ENCODE peak calls at places on chromosomes 5 and 9, in nine cellular contexts. One of them, this sample, is unnamed.

GRCh38 chr9:134570726-134571325 is 70.8 kb upstream of the COL5A1 start:
- DNase-seq in HCT116: no peak
- DNase-seq in GM23338: no peak
- DNase-seq in SK-N-SH: no peak
- DNase-seq in Karpas-422: no peak
- DNase-seq in GM23248: no peak
- DNase-seq in PC-9: no peak
- DNase-seq in PC-3: no peak
- DNase-seq in hepatocyte: peak; percentile 3
- DNase-seq in this sample: no peak

GRCh38 chr5:68459093-68459492 is 243.5 kb downstream of the PIK3R1 start:
- DNase-seq in HCT116: no peak
- DNase-seq in GM23338: no peak
- DNase-seq in SK-N-SH: no peak
- DNase-seq in Karpas-422: no peak
- DNase-seq in GM23248: no peak
- DNase-seq in PC-9: no peak
- DNase-seq in PC-3: no peak
- DNase-seq in hepatocyte: no peak
- DNase-seq in this sample: no peak

GRCh38 chr9:131178382-131178781 is 53.0 kb downstream of the NUP214 start:
- DNase-seq in HCT116: peak; percentile 39
- DNase-seq in GM23338: peak; percentile 87
- DNase-seq in SK-N-SH: peak; percentile 83
- DNase-seq in Karpas-422: peak; percentile 91
- DNase-seq in GM23248: peak; percentile 82
- DNase-seq in PC-9: peak; percentile 37
- DNase-seq in PC-3: peak; percentile 51
- DNase-seq in hepatocyte: peak; percentile 75
- DNase-seq in this sample: peak; percentile 62

GRCh38 chr9:6973762-6974161 is 216.0 kb downstream of the KDM4C start:
- DNase-seq in HCT116: no peak
- DNase-seq in GM23338: no peak
- DNase-seq in SK-N-SH: no peak
- DNase-seq in Karpas-422: peak; percentile 12
- DNase-seq in GM23248: peak; percentile 36
- DNase-seq in PC-9: no peak
- DNase-seq in PC-3: peak; percentile 13
- DNase-seq in hepatocyte: no peak
- DNase-seq in this sample: no peak

GRCh38 chr5:93186031-93186682 is 394.9 kb downstream of the NR2F1-AS1 start:
- DNase-seq in HCT116: peak; percentile 59
- DNase-seq in GM23338: no peak
- DNase-seq in SK-N-SH: no peak
- DNase-seq in Karpas-422: no peak
- DNase-seq in GM23248: peak; percentile 91
- DNase-seq in PC-9: no peak
- DNase-seq in PC-3: peak; percentile 66
- DNase-seq in hepatocyte: no peak
- DNase-seq in this sample: no peak

GRCh38 chr5:138354926-138355378 is 2.5 kb downstream of the KDM3B start:
- DNase-seq in HCT116: no peak
- DNase-seq in GM23338: peak; percentile 91
- DNase-seq in SK-N-SH: peak; percentile 64
- DNase-seq in Karpas-422: peak; percentile 75
- DNase-seq in GM23248: peak; percentile 89
- DNase-seq in PC-9: peak; percentile 72
- DNase-seq in PC-3: peak; percentile 13
- DNase-seq in hepatocyte: peak; percentile 34
- DNase-seq in this sample: peak; percentile 74

GRCh38 chr5:93621340-93621872 is 38.4 kb downstream of the NR2F1 start:
- DNase-seq in HCT116: no peak
- DNase-seq in GM23338: peak; percentile 60
- DNase-seq in SK-N-SH: peak; percentile 88
- DNase-seq in Karpas-422: peak; percentile 43
- DNase-seq in GM23248: no peak
- DNase-seq in PC-9: peak; percentile 53
- DNase-seq in PC-3: peak; percentile 50
- DNase-seq in hepatocyte: peak; percentile 70
- DNase-seq in this sample: no peak

GRCh38 chr9:108606408-108606807 is 249.4 kb downstream of the ACTL7B start:
- DNase-seq in HCT116: no peak
- DNase-seq in GM23338: no peak
- DNase-seq in SK-N-SH: no peak
- DNase-seq in Karpas-422: no peak
- DNase-seq in GM23248: peak; percentile 66
- DNase-seq in PC-9: no peak
- DNase-seq in PC-3: no peak
- DNase-seq in hepatocyte: no peak
- DNase-seq in this sample: no peak

GRCh38 chr9:135931349-135931820 is 24.0 kb upstream of the CAMSAP1 start:
- DNase-seq in HCT116: no peak
- DNase-seq in GM23338: no peak
- DNase-seq in SK-N-SH: no peak
- DNase-seq in Karpas-422: no peak
- DNase-seq in GM23248: no peak
- DNase-seq in PC-9: no peak
- DNase-seq in PC-3: no peak
- DNase-seq in hepatocyte: no peak
- DNase-seq in this sample: no peak

GRCh38 chr5:105460721-105461120 is 1898.1 kb upstream of the NUDT12 start:
- DNase-seq in HCT116: no peak
- DNase-seq in GM23338: peak; percentile 7
- DNase-seq in SK-N-SH: no peak
- DNase-seq in Karpas-422: no peak
- DNase-seq in GM23248: no peak
- DNase-seq in PC-9: no peak
- DNase-seq in PC-3: no peak
- DNase-seq in hepatocyte: no peak
- DNase-seq in this sample: no peak

GRCh38 chr5:1510631-1511030 is 13.1 kb downstream of the LPCAT1 start:
- DNase-seq in HCT116: no peak
- DNase-seq in GM23338: no peak
- DNase-seq in SK-N-SH: no peak
- DNase-seq in Karpas-422: no peak
- DNase-seq in GM23248: no peak
- DNase-seq in PC-9: no peak
- DNase-seq in PC-3: no peak
- DNase-seq in hepatocyte: no peak
- DNase-seq in this sample: no peak

GRCh38 chr5:81202652-81203051 is 30.5 kb upstream of the CKMT2 start:
- DNase-seq in HCT116: no peak
- DNase-seq in GM23338: no peak
- DNase-seq in SK-N-SH: no peak
- DNase-seq in Karpas-422: no peak
- DNase-seq in GM23248: no peak
- DNase-seq in PC-9: no peak
- DNase-seq in PC-3: no peak
- DNase-seq in hepatocyte: no peak
- DNase-seq in this sample: no peak

GRCh38 chr5:72245517-72246238 is 74.4 kb downstream of the MRPS27 start:
- DNase-seq in HCT116: no peak
- DNase-seq in GM23338: no peak
- DNase-seq in SK-N-SH: no peak
- DNase-seq in Karpas-422: no peak
- DNase-seq in GM23248: no peak
- DNase-seq in PC-9: no peak
- DNase-seq in PC-3: no peak
- DNase-seq in hepatocyte: no peak
- DNase-seq in this sample: no peak

GRCh38 chr5:72243706-72244105 is 76.3 kb downstream of the MRPS27 start:
- DNase-seq in HCT116: no peak
- DNase-seq in GM23338: no peak
- DNase-seq in SK-N-SH: no peak
- DNase-seq in Karpas-422: no peak
- DNase-seq in GM23248: no peak
- DNase-seq in PC-9: no peak
- DNase-seq in PC-3: no peak
- DNase-seq in hepatocyte: no peak
- DNase-seq in this sample: no peak

GRCh38 chr5:72244862-72245371 is 75.1 kb downstream of the MRPS27 start:
- DNase-seq in HCT116: peak; percentile 24
- DNase-seq in GM23338: peak; percentile 67
- DNase-seq in SK-N-SH: peak; percentile 43
- DNase-seq in Karpas-422: peak; percentile 75
- DNase-seq in GM23248: peak; percentile 78
- DNase-seq in PC-9: no peak
- DNase-seq in PC-3: peak; percentile 49
- DNase-seq in hepatocyte: peak; percentile 51
- DNase-seq in this sample: peak; percentile 41

GRCh38 chr5:72241346-72242003 is 78.6 kb downstream of the MRPS27 start:
- DNase-seq in HCT116: no peak
- DNase-seq in GM23338: no peak
- DNase-seq in SK-N-SH: no peak
- DNase-seq in Karpas-422: no peak
- DNase-seq in GM23248: no peak
- DNase-seq in PC-9: no peak
- DNase-seq in PC-3: no peak
- DNase-seq in hepatocyte: no peak
- DNase-seq in this sample: no peak

DNA sequence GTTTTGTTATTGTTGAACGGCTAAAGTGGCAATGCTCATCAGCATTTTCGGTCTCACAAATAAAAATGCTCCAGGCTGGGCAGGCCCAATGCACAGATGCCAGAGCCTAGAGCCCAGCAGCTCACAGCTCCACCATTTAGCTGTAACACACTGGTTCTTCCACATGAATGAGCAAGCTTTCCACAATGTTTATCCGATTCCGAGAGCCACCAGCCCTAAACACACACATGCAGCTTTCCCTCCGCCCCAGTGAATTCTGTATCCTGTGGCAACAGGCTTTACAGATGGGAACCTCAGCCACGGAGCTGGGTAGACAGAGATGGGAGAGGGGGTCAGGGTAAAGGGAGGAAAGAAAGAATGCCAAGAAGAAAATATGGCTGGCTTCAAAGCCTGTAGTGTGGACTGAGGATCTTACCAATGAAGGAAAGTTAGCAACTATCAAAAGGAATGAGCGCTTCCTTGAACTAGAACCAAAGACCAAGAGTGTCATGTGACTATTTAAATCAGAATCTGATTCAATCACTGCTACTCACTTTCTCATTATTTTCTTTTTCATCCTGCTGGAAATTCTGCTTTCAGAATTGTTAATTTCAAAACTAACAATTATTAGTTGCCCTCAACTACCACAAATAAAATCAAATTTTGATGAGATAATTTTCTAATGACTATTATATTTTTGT is 77.1 kb downstream of the MRPS27 start:
- DNase-seq in HCT116: no peak
- DNase-seq in GM23338: peak; percentile 35
- DNase-seq in SK-N-SH: no peak
- DNase-seq in Karpas-422: no peak
- DNase-seq in GM23248: no peak
- DNase-seq in PC-9: no peak
- DNase-seq in PC-3: no peak
- DNase-seq in hepatocyte: no peak
- DNase-seq in this sample: no peak
- H3K27ac ChIP-seq in HCT116: no peak overlapping the region
- H3K27ac ChIP-seq in GM23338: peak overlapping the region; percentile 58
- H3K27ac ChIP-seq in SK-N-SH: no peak overlapping the region
- H3K27ac ChIP-seq in Karpas-422: no peak overlapping the region
- H3K27ac ChIP-seq in GM23248: no peak overlapping the region
- H3K27ac ChIP-seq in PC-9: no peak overlapping the region
- H3K27ac ChIP-seq in PC-3: no peak overlapping the region
- H3K27ac ChIP-seq in hepatocyte: no peak overlapping the region
- H3K27ac ChIP-seq in this sample: no peak overlapping the region

DNA sequence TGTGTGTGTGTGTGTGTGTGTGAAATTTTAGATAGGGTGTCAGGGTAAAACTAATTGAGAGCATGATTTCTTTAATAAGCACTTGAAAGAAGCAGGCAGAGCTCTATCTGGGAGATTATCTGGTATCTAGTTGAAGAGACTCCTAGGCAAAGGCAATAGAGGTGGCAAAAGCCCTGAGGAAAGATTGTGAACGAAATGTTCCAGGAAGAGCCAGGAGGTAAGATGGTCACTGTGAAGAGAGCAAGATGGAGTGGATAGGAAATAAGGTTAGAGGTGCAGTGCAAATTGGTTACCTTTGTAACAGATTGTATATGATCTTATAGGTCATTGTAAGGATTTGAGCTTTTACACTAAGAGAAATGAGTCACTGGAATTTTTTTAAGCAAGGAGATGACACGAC is 239.6 kb downstream of the PARP8 start:
- DNase-seq in HCT116: no peak
- DNase-seq in GM23338: no peak
- DNase-seq in SK-N-SH: no peak
- DNase-seq in Karpas-422: no peak
- DNase-seq in GM23248: no peak
- DNase-seq in PC-9: no peak
- DNase-seq in PC-3: no peak
- DNase-seq in hepatocyte: no peak
- DNase-seq in this sample: no peak
- H3K9me2 ChIP-seq in HCT116: no peaks in the 10 kb centered on the region
- H3K9me2 ChIP-seq in GM23338: no peaks in the 10 kb centered on the region
- H3K9me2 ChIP-seq in SK-N-SH: no peaks in the 10 kb centered on the region
- H3K9me2 ChIP-seq in Karpas-422: no peaks in the 10 kb centered on the region
- H3K9me2 ChIP-seq in GM23248: no peaks in the 10 kb centered on the region
- H3K9me2 ChIP-seq in PC-9: no peaks in the 10 kb centered on the region
- H3K9me2 ChIP-seq in PC-3: no peaks in the 10 kb centered on the region
- H3K9me2 ChIP-seq in hepatocyte: no peaks in the 10 kb centered on the region
- H3K9me2 ChIP-seq in this sample: no peaks in the 10 kb centered on the region

DNA sequence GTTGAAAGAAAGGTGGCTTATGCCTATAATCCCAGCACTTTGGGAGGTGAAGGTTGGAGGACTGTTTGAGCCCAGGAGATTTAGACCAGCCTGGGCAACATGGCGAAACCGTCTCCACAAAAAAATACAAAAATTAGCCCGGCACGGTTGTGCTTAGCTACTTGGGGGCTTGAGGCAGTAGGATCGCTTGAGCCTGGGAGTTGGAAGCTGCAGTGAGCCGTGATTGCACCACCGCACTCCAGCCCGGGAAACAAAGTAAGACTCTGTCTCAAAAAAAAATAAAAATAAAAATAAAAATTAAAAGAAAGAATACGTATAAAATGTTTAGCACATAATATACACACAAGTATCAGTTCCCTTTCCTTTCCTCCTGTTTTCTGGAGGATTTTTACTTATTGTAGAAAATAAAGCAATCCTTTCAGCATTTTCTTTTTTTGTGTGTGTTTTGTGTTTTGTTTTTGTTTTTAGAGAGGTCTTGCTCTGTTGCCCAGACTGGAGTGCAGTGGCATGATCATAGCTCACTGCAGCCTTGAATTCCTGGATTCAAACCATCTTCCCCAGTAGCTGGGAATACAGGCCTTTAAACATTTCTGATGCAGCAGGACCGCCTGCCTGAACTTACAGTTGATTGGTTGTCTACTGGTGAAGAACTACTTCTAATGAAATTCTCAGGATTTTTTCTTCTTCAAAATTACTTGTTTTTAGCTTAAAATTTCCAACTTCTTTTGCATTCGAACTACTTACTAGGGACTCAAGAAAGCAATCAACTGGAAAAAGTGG is 4.1 kb upstream of the GPR107 start:
- DNase-seq in HCT116: no peak
- DNase-seq in GM23338: no peak
- DNase-seq in SK-N-SH: no peak
- DNase-seq in Karpas-422: no peak
- DNase-seq in GM23248: no peak
- DNase-seq in PC-9: no peak
- DNase-seq in PC-3: no peak
- DNase-seq in hepatocyte: no peak
- DNase-seq in this sample: no peak
- H3K27ac ChIP-seq in HCT116: no peak overlapping the region
- H3K27ac ChIP-seq in GM23338: peak overlapping the region; percentile 71
- H3K27ac ChIP-seq in SK-N-SH: no peak overlapping the region
- H3K27ac ChIP-seq in Karpas-422: no peak overlapping the region
- H3K27ac ChIP-seq in GM23248: no peak overlapping the region
- H3K27ac ChIP-seq in PC-9: no peak overlapping the region
- H3K27ac ChIP-seq in PC-3: no peak overlapping the region
- H3K27ac ChIP-seq in hepatocyte: no peak overlapping the region
- H3K27ac ChIP-seq in this sample: no peak overlapping the region

GRCh38 chr5:152883061-152883460 is 478.0 kb upstream of the NMUR2 start:
- DNase-seq in HCT116: no peak
- DNase-seq in GM23338: no peak
- DNase-seq in SK-N-SH: no peak
- DNase-seq in Karpas-422: peak; percentile 49
- DNase-seq in GM23248: no peak
- DNase-seq in PC-9: no peak
- DNase-seq in PC-3: no peak
- DNase-seq in hepatocyte: no peak
- DNase-seq in this sample: no peak
- H3K9me2 ChIP-seq in HCT116: no peaks in the 10 kb centered on the region
- H3K9me2 ChIP-seq in GM23338: no peaks in the 10 kb centered on the region
- H3K9me2 ChIP-seq in SK-N-SH: no peaks in the 10 kb centered on the region
- H3K9me2 ChIP-seq in Karpas-422: no peaks in the 10 kb centered on the region
- H3K9me2 ChIP-seq in GM23248: no peaks in the 10 kb centered on the region
- H3K9me2 ChIP-seq in PC-9: no peaks in the 10 kb centered on the region
- H3K9me2 ChIP-seq in PC-3: no peaks in the 10 kb centered on the region
- H3K9me2 ChIP-seq in hepatocyte: no peaks in the 10 kb centered on the region
- H3K9me2 ChIP-seq in this sample: no peaks in the 10 kb centered on the region

This sample was measured in MM.1S.